ENCODE peak calls at places on chromosomes 3 and 15, in eight cellular contexts. E is ovary, J is tibial nerve, H is esophagus muscularis mucosa, D is A549, K is stomach, Z is K562, F is GM12878. X is an unnamed sample.

GRCh38 chr15:71444866-71445590 is 329.8 kb downstream of the THSD4 start:
- DNase-seq in E (no peak), Z (no peak), K (no peak), D (peak), H (no peak), J (no peak), F (no peak), X (no peak)

GRCh38 chr3:8607285-8608040 is 37.1 kb downstream of the SSUH2 start:
- DNase-seq in K (peak), D (peak), E (peak), F (no peak), Z (peak), H (no peak), J (no peak), X (no peak)

GRCh38 chr3:152399374-152399773 is 130.6 kb downstream of the MBNL1 start:
- DNase-seq in E (no peak), J (no peak), K (no peak), F (no peak), H (no peak), D (no peak), Z (peak), X (no peak)

GRCh38 chr3:99641984-99642383 is 3.6 kb downstream of the COL8A1 start:
- DNase-seq in D (no peak), E (no peak), Z (no peak), J (no peak), H (no peak), K (no peak), F (no peak), X (no peak)

GRCh38 chr3:183085634-183086390 is 13.5 kb downstream of the MCCC1 start:
- DNase-seq in Z (peak), J (no peak), E (no peak), D (no peak), F (no peak), H (no peak), K (no peak), X (no peak)

GRCh38 chr15:31098491-31098917 is 3.0 kb downstream of the TRPM1 start:
- DNase-seq in Z (no peak), F (no peak), H (no peak), K (no peak), J (no peak), E (no peak), D (no peak), X (no peak)

GRCh38 chr3:48157950-48158376 is 30.3 kb downstream of the CDC25A start:
- DNase-seq in J (peak), Z (peak), E (peak), H (no peak), F (no peak), D (peak), K (peak), X (peak)

GRCh38 chr15:31953573-31953972 is 76.7 kb upstream of the CHRNA7 start:
- DNase-seq in Z (no peak), E (no peak), H (no peak), J (no peak), F (no peak), K (no peak), D (no peak), X (no peak)

GRCh38 chr3:146342971-146343370 is 92.1 kb upstream of the PLSCR4 start:
- DNase-seq in J (no peak), Z (no peak), F (no peak), H (no peak), E (no peak), D (no peak), K (no peak), X (no peak)

GRCh38 chr15:93366387-93367100 is 277.5 kb upstream of the RGMA start:
- DNase-seq in Z (no peak), E (no peak), D (no peak), J (no peak), F (no peak), K (no peak), H (no peak), X (no peak)

GRCh38 chr3:15794842-15795562 is 2.8 kb downstream of the ANKRD28 start:
- DNase-seq in H (no peak), E (no peak), F (no peak), Z (no peak), K (no peak), D (no peak), J (no peak), X (no peak)

GRCh38 chr3:3260870-3261269 is 81.4 kb upstream of the CRBN start:
- DNase-seq in D (no peak), H (no peak), E (no peak), Z (no peak), F (peak), K (no peak), J (no peak), X (no peak)

GRCh38 chr3:59212128-59212764 is 162.4 kb upstream of the CFAP20DC start:
- DNase-seq in J (no peak), Z (peak), D (peak), K (no peak), H (no peak), E (no peak), F (peak), X (no peak)
- TF ChIP-seq EP300 in J (no peak), Z (no peak), D (no peak), K (no peak), H (no peak), E (no peak), F (no peak), X (no peak)

DNA sequence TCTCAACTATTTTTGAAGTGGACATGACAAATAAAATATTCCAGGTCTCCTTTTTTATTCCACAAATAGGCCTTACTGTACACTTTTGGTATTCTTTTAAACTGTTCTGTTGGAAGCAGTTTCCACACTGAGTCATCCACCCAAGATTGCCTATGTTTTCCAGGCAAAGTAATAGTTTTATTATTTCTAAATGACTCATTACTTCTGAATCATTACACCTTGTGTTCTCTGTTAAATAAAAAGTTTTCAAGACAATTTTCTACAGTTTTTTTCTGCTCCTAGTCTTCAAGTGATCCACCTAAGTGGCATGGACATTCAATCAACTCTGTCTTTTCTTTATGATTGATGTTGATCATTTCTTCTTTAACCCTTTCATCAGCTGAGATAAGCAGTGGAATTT is 26.5 kb downstream of the PPP2R3A start:
- DNase-seq in K (no peak), Z (no peak), J (no peak), F (no peak), E (no peak), H (no peak), D (no peak), X (no peak)
- TF ChIP-seq EP300 in K (no peak), Z (no peak), J (no peak), F (no peak), E (no peak), H (no peak), D (no peak), X (no peak)

GRCh38 chr3:113981803-113982202 is 34.0 kb downstream of the ZDHHC23 start:
- DNase-seq in K (no peak), H (no peak), J (no peak), Z (no peak), E (no peak), D (no peak), F (no peak), X (no peak)
- TF ChIP-seq EP300 in K (no peak), H (no peak), J (no peak), Z (no peak), E (no peak), D (no peak), F (no peak), X (no peak)

DNA sequence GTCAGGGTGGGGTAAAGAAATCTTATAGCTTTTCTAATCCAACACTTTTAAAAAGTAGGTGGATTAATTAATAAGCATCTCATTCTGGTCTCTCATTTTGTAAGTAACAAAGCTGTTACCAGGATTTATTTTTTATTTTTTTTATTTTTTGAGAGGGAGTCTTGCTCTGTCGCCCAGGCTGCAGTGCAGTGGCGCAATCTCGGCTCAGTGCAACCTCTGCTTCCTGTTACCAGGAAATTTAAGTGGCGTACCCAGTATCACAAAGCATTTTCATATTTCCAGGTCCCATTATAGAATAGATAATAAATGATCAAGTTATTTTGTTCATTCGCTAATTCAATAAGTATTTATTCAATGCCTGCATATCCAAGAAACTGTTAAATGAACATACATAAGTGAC is 13.2 kb downstream of the ALDH1A2 start:
- DNase-seq in F (no peak), K (no peak), J (no peak), E (no peak), D (no peak), Z (no peak), H (no peak), X (no peak)
- TF ChIP-seq EP300 in F (no peak), K (no peak), J (no peak), E (no peak), D (no peak), Z (no peak), H (no peak), X (no peak)

GRCh38 chr3:119033393-119034255 is 1.0 kb downstream of the IGSF11 start:
- DNase-seq in H (no peak), K (no peak), E (no peak), F (no peak), D (no peak), Z (no peak), J (no peak), X (no peak)

GRCh38 chr3:119034256-119035013 is at the start of gene IGSF11:
- DNase-seq in H (no peak), E (peak), F (no peak), J (peak), Z (peak), K (peak), D (peak), X (peak)

DNA sequence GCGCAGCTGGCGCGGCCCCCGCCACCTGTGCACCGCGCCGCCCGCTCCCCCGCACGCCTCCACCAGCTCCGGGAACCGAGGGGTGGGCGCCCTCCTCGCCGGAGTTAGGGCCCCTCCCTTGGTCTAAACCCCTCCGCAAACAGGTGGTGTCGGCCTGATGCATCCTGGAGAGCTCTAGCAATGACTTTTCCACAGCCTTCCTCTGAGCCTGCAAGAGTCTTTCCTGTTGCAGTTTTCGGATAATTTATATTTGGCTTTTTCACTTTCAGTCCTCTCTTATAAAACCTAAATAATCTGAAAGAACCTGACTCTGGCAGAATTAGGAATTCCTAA is 334 bp upstream of the IGSF11 start:
- DNase-seq in Z (no peak), J (no peak), D (no peak), K (no peak), E (no peak), H (no peak), F (no peak), X (no peak)
- TF ChIP-seq EP300 in Z (no peak), J (no peak), D (no peak), K (no peak), E (no peak), H (no peak), F (no peak), X (no peak)

GRCh38 chr15:25787381-25787780 is 75.7 kb downstream of the ATP10A start:
- DNase-seq in J (no peak), K (no peak), F (no peak), Z (no peak), D (no peak), H (no peak), E (no peak), X (no peak)

GRCh38 chr15:25789616-25790002 is 73.5 kb downstream of the ATP10A start:
- DNase-seq in F (no peak), E (no peak), J (no peak), D (no peak), H (no peak), Z (no peak), K (no peak), X (no peak)

GRCh38 chr15:25786040-25786439 is 77.1 kb downstream of the ATP10A start:
- DNase-seq in F (no peak), J (no peak), K (no peak), Z (no peak), H (no peak), D (no peak), E (no peak), X (no peak)

GRCh38 chr15:25789206-25789605 is 73.9 kb downstream of the ATP10A start:
- DNase-seq in Z (no peak), H (no peak), E (no peak), D (no peak), K (no peak), J (no peak), F (no peak), X (no peak)

GRCh38 chr15:25787855-25788521 is 75.1 kb downstream of the ATP10A start:
- DNase-seq in H (no peak), K (no peak), Z (peak), E (peak), D (peak), F (no peak), J (no peak), X (peak)
- TF ChIP-seq EP300 in H (no peak), K (no peak), Z (no peak), E (no peak), D (no peak), F (no peak), J (no peak), X (no peak)

GRCh38 chr15:58016776-58017175 is 48.7 kb downstream of the ALDH1A2 start:
- DNase-seq in E (no peak), Z (no peak), D (no peak), K (no peak), H (no peak), J (no peak), F (no peak), X (no peak)
- TF ChIP-seq EP300 in E (no peak), Z (no peak), D (no peak), K (no peak), H (no peak), J (no peak), F (no peak), X (no peak)

GRCh38 chr3:132211896-132212295 is 105.3 kb upstream of the ACP3 start:
- DNase-seq in E (no peak), J (no peak), K (no peak), H (no peak), F (no peak), D (no peak), Z (no peak), X (no peak)
- TF ChIP-seq EP300 in E (no peak), J (no peak), K (no peak), H (no peak), F (no peak), D (no peak), Z (no peak), X (no peak)

X was measured in transverse colon.